ENCODE peak calls at places on chromosome 16, in four cellular contexts. R is fibroblast of lung, P is AG04449, F is cardiac muscle cell. Z is an unnamed sample.

GRCh38 chr16:48158296-48158695 is 2.5 kb upstream of the ABCC12 start:
- DNase-seq in R (peak), P (peak), F (peak), Z (peak)

GRCh38 chr16:19113577-19114358 is at the start of gene ITPRIPL2:
- DNase-seq in R (peak), P (no peak), F (peak), Z (peak)

GRCh38 chr16:47983999-47984580 is 171.7 kb downstream of the ABCC12 start:
- DNase-seq in R (peak), P (no peak), F (no peak), Z (no peak)

GRCh38 chr16:88896238-88897065 is 30.0 kb upstream of the PABPN1L start:
- DNase-seq in R (no peak), P (no peak), F (no peak), Z (no peak)

GRCh38 chr16:53784312-53784711 is 80.4 kb downstream of the FTO start:
- DNase-seq in R (peak), P (no peak), F (no peak), Z (no peak)

GRCh38 chr16:89343501-89344291 is 126.2 kb downstream of the ZNF778 start:
- DNase-seq in R (peak), P (no peak), F (no peak), Z (peak)

GRCh38 chr16:82700541-82701240 is 73.9 kb downstream of the CDH13 start:
- DNase-seq in R (peak), P (no peak), F (peak), Z (peak)

GRCh38 chr16:12504312-12504711 is 299.4 kb downstream of the CPPED1 start:
- DNase-seq in R (no peak), P (no peak), F (no peak), Z (no peak)

GRCh38 chr16:8928467-8928957 is 35.2 kb downstream of the USP7 start:
- DNase-seq in R (no peak), P (no peak), F (peak), Z (peak)

GRCh38 chr16:719815-720506 is 985 bp upstream of the ANTKMT start:
- DNase-seq in R (no peak), P (no peak), F (no peak), Z (no peak)

GRCh38 chr16:21070564-21070963 is 80.1 kb downstream of the DNAH3 start:
- DNase-seq in R (no peak), P (no peak), F (no peak), Z (no peak)

GRCh38 chr16:67269766-67270165 is 9.6 kb upstream of the PLEKHG4 start:
- DNase-seq in R (peak), P (no peak), F (peak), Z (no peak)

GRCh38 chr16:75250089-75250808 is 1.2 kb downstream of the BCAR1 start:
- DNase-seq in R (no peak), P (no peak), F (no peak), Z (no peak)

GRCh38 chr16:1548234-1548633 is 14.8 kb downstream of the TMEM204 start:
- DNase-seq in R (peak), P (no peak), F (peak), Z (no peak)

GRCh38 chr16:15581127-15581815 is 61.7 kb downstream of the MARF1 start:
- DNase-seq in R (no peak), P (no peak), F (no peak), Z (no peak)

GRCh38 chr16:88809676-88810165 is 2.0 kb downstream of the APRT start:
- DNase-seq in R (no peak), P (no peak), F (no peak), Z (no peak)

GRCh38 chr16:23145608-23146007 is 3.6 kb downstream of the USP31 start:
- DNase-seq in R (peak), P (no peak), F (peak), Z (peak)

GRCh38 chr16:47142469-47143328 is 1.0 kb downstream of the NETO2 start:
- DNase-seq in R (peak), P (no peak), F (peak), Z (peak)

GRCh38 chr16:79082955-79083354 is 517.6 kb downstream of the MAF start:
- DNase-seq in R (no peak), P (no peak), F (no peak), Z (no peak)

GRCh38 chr16:24920568-24920967 is 74.8 kb downstream of the SLC5A11 start:
- DNase-seq in R (no peak), P (no peak), F (no peak), Z (no peak)

GRCh38 chr16:65212240-65212639 is 90.4 kb upstream of the CDH11 start:
- DNase-seq in R (no peak), P (no peak), F (no peak), Z (no peak)

GRCh38 chr16:29916979-29917378 is 9.0 kb downstream of the KCTD13 start:
- DNase-seq in R (no peak), P (no peak), F (no peak), Z (no peak)

GRCh38 chr16:58011652-58012051 is 10.4 kb downstream of the USB1 start:
- DNase-seq in R (peak), P (peak), F (peak), Z (peak)

GRCh38 chr16:72740346-72740745 is 307.6 kb downstream of the ZFHX3 start:
- DNase-seq in R (peak), P (no peak), F (no peak), Z (peak)

GRCh38 chr16:89574681-89575246 is 794 bp upstream of the CPNE7 start:
- DNase-seq in R (peak), P (no peak), F (peak), Z (peak)

GRCh38 chr16:10876305-10876704 is 697 bp upstream of the CIITA start:
- DNase-seq in R (no peak), P (no peak), F (no peak), Z (no peak)

GRCh38 chr16:10877472-10877946 is 507 bp downstream of the CIITA start:
- DNase-seq in R (no peak), P (no peak), F (no peak), Z (no peak)

GRCh38 chr16:10878644-10879498 is 1.9 kb downstream of the CIITA start:
- DNase-seq in R (peak), P (no peak), F (peak), Z (peak)

GRCh38 chr16:10878328-10878643 is 1.3 kb downstream of the CIITA start:
- DNase-seq in R (no peak), P (no peak), F (no peak), Z (no peak)

DNA sequence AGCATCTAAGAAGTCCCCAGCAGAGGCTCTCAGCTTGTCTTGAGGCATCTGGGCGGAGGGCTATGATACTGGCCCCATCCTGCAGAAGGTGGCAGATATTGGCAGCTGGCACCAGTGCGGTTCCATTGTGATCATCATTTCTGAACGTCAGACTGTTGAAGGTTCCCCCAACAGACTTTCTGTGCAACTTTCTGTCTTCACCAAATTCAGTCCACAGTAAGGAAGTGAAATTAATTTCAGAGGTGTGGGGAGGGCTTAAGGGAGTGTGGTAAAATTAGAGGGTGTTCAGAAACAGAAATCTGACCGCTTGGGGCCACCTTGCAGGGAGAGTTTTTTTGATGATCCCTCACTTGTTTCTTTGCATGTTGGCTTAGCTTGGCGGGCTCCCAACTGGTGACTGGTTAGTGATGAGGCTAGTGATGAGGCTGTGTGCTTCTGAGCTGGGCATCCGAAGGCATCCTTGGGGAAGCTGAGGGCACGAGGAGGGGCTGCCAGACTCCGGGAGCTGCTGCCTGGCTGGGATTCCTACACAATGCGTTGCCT is at the start of gene CIITA:
- DNase-seq in R (peak), P (peak), F (peak), Z (peak)
- H3K4me3 ChIP-seq in R (no peak), P (no peak), F (no peak), Z (no peak)

GRCh38 chr16:10947211-10947787 is 2.9 kb downstream of the CLEC16A start:
- DNase-seq in R (no peak), P (no peak), F (no peak), Z (no peak)
- TF ChIP-seq CTCF in R (no peak), P (no peak), F (no peak), Z (no peak)

GRCh38 chr16:3182608-3183444 is 5.2 kb upstream of the OR1F1 start:
- DNase-seq in R (peak), P (no peak), F (peak), Z (peak)
- H3K4me3 ChIP-seq in R (peak), P (peak), F (peak), Z (peak)

GRCh38 chr16:49625311-49626035 is 230.4 kb downstream of the ZNF423 start:
- DNase-seq in R (no peak), P (no peak), F (no peak), Z (no peak)
- TF ChIP-seq CTCF in R (no peak), P (no peak), F (no peak), Z (no peak)

GRCh38 chr16:10045291-10045775 is 136.9 kb downstream of the GRIN2A start:
- DNase-seq in R (no peak), P (no peak), F (no peak), Z (no peak)

GRCh38 chr16:10040136-10041080 is 141.8 kb downstream of the GRIN2A start:
- DNase-seq in R (no peak), P (no peak), F (no peak), Z (peak)

GRCh38 chr16:10037771-10038170 is 144.5 kb downstream of the GRIN2A start:
- DNase-seq in R (peak), P (no peak), F (no peak), Z (peak)

GRCh38 chr16:10036951-10037350 is 145.3 kb downstream of the GRIN2A start:
- DNase-seq in R (no peak), P (no peak), F (no peak), Z (no peak)

DNA sequence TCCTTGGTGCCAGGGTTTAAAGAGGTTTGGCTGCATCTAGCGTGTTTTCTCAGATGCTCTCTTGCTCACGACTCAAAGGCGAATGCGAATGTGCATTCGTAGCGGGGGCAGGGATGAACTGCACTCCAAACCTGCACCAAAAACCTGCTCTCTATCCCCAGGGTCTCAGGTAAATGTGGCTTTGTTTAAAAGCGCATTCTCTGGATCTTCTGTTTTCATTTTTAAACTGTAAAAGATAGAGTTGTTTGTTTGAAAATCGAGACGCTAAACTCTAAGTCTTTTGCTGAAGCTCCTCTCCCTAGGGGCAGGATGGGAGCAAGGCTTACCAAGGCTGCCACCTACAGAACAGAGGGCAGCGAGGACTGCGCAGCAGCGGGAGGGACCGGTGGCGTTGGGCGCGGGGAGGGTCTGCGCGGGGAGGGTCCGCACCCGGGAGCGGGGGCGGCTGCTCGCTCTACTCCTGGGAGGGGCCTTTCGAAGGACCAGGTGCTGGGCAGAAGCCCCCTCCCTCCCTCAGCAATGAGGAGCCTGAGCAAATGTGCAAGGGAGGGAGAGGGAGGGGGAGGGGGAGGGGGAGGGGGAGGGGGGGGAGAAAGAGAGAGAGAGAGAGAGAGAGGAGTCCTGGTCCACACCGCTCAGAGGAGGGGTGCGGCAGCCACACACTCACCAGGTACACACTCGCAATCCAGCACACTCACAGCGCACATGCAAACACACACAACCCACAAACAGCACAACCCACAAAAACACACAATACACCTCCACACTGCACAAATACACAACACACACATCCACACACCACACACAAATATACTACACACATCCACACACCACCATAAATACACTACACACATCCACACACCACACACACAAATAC is 142.8 kb downstream of the GRIN2A start:
- DNase-seq in R (peak), P (no peak), F (peak), Z (peak)
- H3K4me3 ChIP-seq in R (no peak), P (peak), F (peak), Z (no peak)

GRCh38 chr16:87543436-87544191 is 50.8 kb upstream of the ZCCHC14 start:
- DNase-seq in R (no peak), P (no peak), F (peak), Z (peak)
- TF ChIP-seq CTCF in R (peak), P (peak), F (peak), Z (peak)

GRCh38 chr16:55328611-55329569 is 4.9 kb downstream of the IRX6 start:
- DNase-seq in R (no peak), P (no peak), F (no peak), Z (no peak)
- H3K4me3 ChIP-seq in R (no peak), P (no peak), F (peak), Z (no peak)

Z was measured in fibroblast of villous mesenchyme.